ENCODE peak calls at places on chromosome 9, in nine cellular contexts. P, U, K, C, T, X, O, Y and S are unnamed samples.

GRCh38 chr9:692636-693459 is 148.6 kb upstream of the DMRT1 start:
- DNase-seq in P (peak), U (no peak), K (no peak), C (no peak), T (no peak), X (no peak), O (no peak), Y (no peak), S (no peak)

GRCh38 chr9:4228606-4229005 is 71.3 kb downstream of the GLIS3 start:
- DNase-seq in P (peak), U (no peak), K (peak), C (no peak), T (no peak), X (no peak), O (no peak), Y (peak), S (no peak)

GRCh38 chr9:127090341-127090985 is 32.0 kb downstream of the ANGPTL2 start:
- DNase-seq in P (no peak), U (no peak), K (no peak), C (no peak), T (no peak), X (no peak), O (no peak), Y (no peak), S (no peak)

GRCh38 chr9:121707477-121708424 is 56.3 kb downstream of the DAB2IP start:
- DNase-seq in P (no peak), U (no peak), K (no peak), C (no peak), T (no peak), X (no peak), O (no peak), Y (peak), S (no peak)

GRCh38 chr9:7258688-7259396 is 501.1 kb downstream of the KDM4C start:
- DNase-seq in P (no peak), U (no peak), K (no peak), C (no peak), T (no peak), X (no peak), O (no peak), Y (no peak), S (no peak)

GRCh38 chr9:132813115-132813784 is 64.8 kb downstream of the AK8 start:
- DNase-seq in P (no peak), U (no peak), K (no peak), C (no peak), T (no peak), X (no peak), O (no peak), Y (no peak), S (no peak)

GRCh38 chr9:133455936-133456335 is 3.8 kb upstream of the CACFD1 start:
- DNase-seq in P (no peak), U (no peak), K (no peak), C (no peak), T (no peak), X (no peak), O (no peak), Y (no peak), S (no peak)

GRCh38 chr9:137506274-137506673 is 43.9 kb downstream of the PNPLA7 start:
- DNase-seq in P (no peak), U (no peak), K (no peak), C (no peak), T (peak), X (no peak), O (no peak), Y (no peak), S (no peak)

GRCh38 chr9:109912726-109913460 is 132.9 kb downstream of the PALM2AKAP2 start:
- DNase-seq in P (peak), U (no peak), K (no peak), C (no peak), T (no peak), X (no peak), O (no peak), Y (no peak), S (no peak)

GRCh38 chr9:4550777-4551476 is 60.7 kb downstream of the SLC1A1 start:
- DNase-seq in P (no peak), U (no peak), K (peak), C (peak), T (no peak), X (no peak), O (no peak), Y (no peak), S (no peak)

GRCh38 chr9:107484117-107484723 is 5.3 kb downstream of the KLF4 start:
- DNase-seq in P (peak), U (no peak), K (peak), C (peak), T (peak), X (peak), O (peak), Y (peak), S (peak)

GRCh38 chr9:31535659-31536058 is 848.8 kb upstream of the ACO1 start:
- DNase-seq in P (no peak), U (no peak), K (peak), C (no peak), T (no peak), X (no peak), O (no peak), Y (no peak), S (no peak)

GRCh38 chr9:121362813-121363585 is 7.1 kb downstream of the STOM start:
- DNase-seq in P (peak), U (no peak), K (peak), C (no peak), T (no peak), X (no peak), O (no peak), Y (peak), S (no peak)

GRCh38 chr9:137411260-137411659 is 11.7 kb downstream of the EXD3 start:
- DNase-seq in P (no peak), U (no peak), K (no peak), C (no peak), T (no peak), X (no peak), O (no peak), Y (no peak), S (no peak)